ENCODE peak calls at places on chromosomes 11 and 22, in four cellular contexts. One of them, this sample, is unnamed.

GRCh38 chr11:69382131-69383128 is 88.5 kb downstream of the MYEOV start:
- DNase-seq in AG04450: no peak
- DNase-seq in uterus: no peak
- DNase-seq in fibroblast of lung: no peak
- DNase-seq in this sample: peak

GRCh38 chr22:19130959-19131684 is at the start of gene TSSK2:
- DNase-seq in uterus: no peak
- DNase-seq in AG04450: no peak
- DNase-seq in fibroblast of lung: no peak
- DNase-seq in this sample: no peak

GRCh38 chr11:34213366-34213765 is 107.9 kb downstream of the NAT10 start:
- DNase-seq in uterus: no peak
- DNase-seq in AG04450: no peak
- DNase-seq in fibroblast of lung: peak
- DNase-seq in this sample: no peak

GRCh38 chr11:72635931-72636330 is 38.3 kb downstream of the PDE2A start:
- DNase-seq in AG04450: no peak
- DNase-seq in uterus: no peak
- DNase-seq in fibroblast of lung: no peak
- DNase-seq in this sample: no peak

GRCh38 chr22:23894710-23895598 is 771 bp downstream of the MIF start:
- DNase-seq in uterus: peak
- DNase-seq in AG04450: peak
- DNase-seq in fibroblast of lung: peak
- DNase-seq in this sample: peak

GRCh38 chr22:46748948-46749681 is 11.1 kb upstream of the CERK start:
- DNase-seq in uterus: no peak
- DNase-seq in fibroblast of lung: peak
- DNase-seq in AG04450: no peak
- DNase-seq in this sample: no peak

GRCh38 chr11:72221386-72221785 is 3.2 kb upstream of the INPPL1 start:
- DNase-seq in AG04450: no peak
- DNase-seq in fibroblast of lung: no peak
- DNase-seq in uterus: no peak
- DNase-seq in this sample: no peak

GRCh38 chr11:111582163-111582562 is 20.1 kb upstream of the SIK2 start:
- DNase-seq in uterus: no peak
- DNase-seq in AG04450: no peak
- DNase-seq in fibroblast of lung: no peak
- DNase-seq in this sample: no peak

GRCh38 chr11:6618117-6619020 is 853 bp downstream of the TPP1 start:
- DNase-seq in uterus: peak
- DNase-seq in AG04450: peak
- DNase-seq in fibroblast of lung: peak
- DNase-seq in this sample: peak

GRCh38 chr22:35462558-35463230 is 62.8 kb downstream of the MCM5 start:
- DNase-seq in AG04450: no peak
- DNase-seq in fibroblast of lung: no peak
- DNase-seq in uterus: no peak
- DNase-seq in this sample: no peak

GRCh38 chr11:129290966-129291365 is 84.7 kb upstream of the BARX2 start:
- DNase-seq in fibroblast of lung: no peak
- DNase-seq in uterus: no peak
- DNase-seq in AG04450: no peak
- DNase-seq in this sample: no peak

GRCh38 chr11:128705124-128705920 is 11.4 kb downstream of the FLI1 start:
- DNase-seq in uterus: no peak
- DNase-seq in fibroblast of lung: no peak
- DNase-seq in AG04450: no peak
- DNase-seq in this sample: no peak

GRCh38 chr11:110433393-110434333 is 3.9 kb downstream of the FDX1 start:
- DNase-seq in uterus: no peak
- DNase-seq in fibroblast of lung: peak
- DNase-seq in AG04450: no peak
- DNase-seq in this sample: no peak

GRCh38 chr11:3920148-3920852 is 64.8 kb downstream of the STIM1 start:
- DNase-seq in AG04450: no peak
- DNase-seq in fibroblast of lung: peak
- DNase-seq in uterus: peak
- DNase-seq in this sample: no peak

GRCh38 chr11:6523253-6523652 is 26.2 kb downstream of the DNHD1 start:
- DNase-seq in uterus: no peak
- DNase-seq in AG04450: no peak
- DNase-seq in fibroblast of lung: peak
- DNase-seq in this sample: no peak

GRCh38 chr11:66311965-66312548 is 4.8 kb downstream of the CD248 start:
- DNase-seq in fibroblast of lung: peak
- DNase-seq in uterus: peak
- DNase-seq in AG04450: peak
- DNase-seq in this sample: peak
- TF ChIP-seq CTCF in fibroblast of lung: peak
- TF ChIP-seq CTCF in uterus: peak
- TF ChIP-seq CTCF in AG04450: peak
- TF ChIP-seq CTCF in this sample: peak

GRCh38 chr22:38754247-38755154 is 1.3 kb downstream of the SUN2 start:
- DNase-seq in uterus: peak
- DNase-seq in fibroblast of lung: peak
- DNase-seq in AG04450: peak
- DNase-seq in this sample: peak

GRCh38 chr22:38756631-38757463 is 1.0 kb upstream of the SUN2 start:
- DNase-seq in uterus: no peak
- DNase-seq in fibroblast of lung: peak
- DNase-seq in AG04450: no peak
- DNase-seq in this sample: no peak

GRCh38 chr22:38753894-38754246 is 1.9 kb downstream of the SUN2 start:
- DNase-seq in fibroblast of lung: no peak
- DNase-seq in AG04450: no peak
- DNase-seq in uterus: no peak
- DNase-seq in this sample: no peak

GRCh38 chr22:38755911-38756532 is at the start of gene SUN2:
- DNase-seq in AG04450: peak
- DNase-seq in fibroblast of lung: peak
- DNase-seq in uterus: peak
- DNase-seq in this sample: peak

DNA sequence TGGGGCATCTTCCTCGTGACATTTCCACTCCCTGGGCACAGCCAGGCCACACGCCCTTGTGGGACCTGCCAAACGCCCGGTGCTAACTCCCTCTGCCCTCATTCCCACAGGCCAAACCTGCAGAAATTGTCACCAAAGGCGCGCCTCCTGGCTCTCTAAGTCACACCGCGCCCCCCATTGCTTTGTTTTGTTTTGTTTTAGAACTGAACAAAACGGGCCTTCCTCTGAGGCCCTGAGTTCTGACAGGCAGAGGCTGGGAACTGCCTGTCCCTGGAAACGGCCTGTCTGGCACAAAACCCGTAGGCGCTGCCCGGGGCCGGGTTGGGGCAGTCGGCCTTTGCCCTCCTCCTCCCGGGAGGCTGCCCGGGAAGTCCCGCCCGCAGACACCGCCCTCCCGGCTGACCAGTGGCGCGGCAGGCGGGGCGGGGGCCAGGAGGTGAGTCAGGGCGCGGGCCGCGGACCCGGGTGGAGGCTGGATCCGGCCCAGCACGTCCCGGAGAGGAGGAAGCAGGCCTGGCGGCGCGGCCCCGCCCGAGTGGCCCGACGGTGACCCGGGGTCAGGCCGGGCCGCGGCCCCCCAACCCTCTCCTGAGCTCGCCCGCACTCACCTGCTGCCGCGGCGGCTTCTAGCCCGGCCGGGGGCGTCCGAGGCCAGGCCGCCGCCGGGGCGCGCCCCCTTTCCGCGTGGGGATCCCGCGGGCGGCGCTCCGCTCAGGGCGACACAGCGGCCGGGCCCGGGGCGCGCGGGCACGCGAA is 465 bp downstream of the SUN2 start:
- DNase-seq in AG04450: no peak
- DNase-seq in uterus: peak
- DNase-seq in fibroblast of lung: peak
- DNase-seq in this sample: peak
- TF ChIP-seq CTCF in AG04450: no peak
- TF ChIP-seq CTCF in uterus: no peak
- TF ChIP-seq CTCF in fibroblast of lung: no peak
- TF ChIP-seq CTCF in this sample: peak

DNA sequence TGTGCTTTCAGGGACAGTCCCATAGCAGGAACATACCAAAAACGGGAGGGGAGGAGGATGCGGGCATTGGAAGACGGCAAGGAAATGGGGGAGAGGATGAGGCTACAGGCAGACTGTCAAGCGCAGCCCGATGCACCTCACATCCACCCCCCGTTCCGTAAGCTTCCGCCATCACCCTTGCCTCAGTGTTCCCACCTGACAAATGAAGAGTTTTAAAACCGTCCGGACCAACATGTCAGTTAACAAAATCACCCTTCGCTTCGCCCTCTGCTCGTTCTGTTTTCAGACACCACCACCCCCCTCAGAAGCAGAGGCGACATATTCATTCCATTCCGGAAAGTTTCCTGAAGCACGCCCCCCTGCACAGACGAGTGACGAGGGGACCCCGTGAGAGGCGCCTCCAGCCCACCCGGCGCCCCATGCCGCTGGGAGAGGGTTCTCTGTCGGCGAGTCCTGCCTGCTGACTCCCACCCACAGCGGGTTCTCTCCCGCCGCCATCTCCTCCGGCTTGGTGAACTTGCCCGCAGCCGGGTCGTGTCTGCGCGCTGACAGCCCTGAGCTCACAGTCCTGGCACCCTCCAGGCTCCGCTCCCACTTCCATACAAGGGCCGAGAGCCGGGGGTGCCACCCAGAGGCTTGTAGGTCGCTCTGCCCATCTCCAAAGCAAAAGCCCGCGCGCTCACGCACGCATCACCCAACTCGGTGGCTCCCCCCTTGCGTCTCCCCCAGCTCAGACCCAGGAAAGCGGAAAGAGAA is 1.5 kb downstream of the IGSF9B start:
- DNase-seq in fibroblast of lung: no peak
- DNase-seq in AG04450: no peak
- DNase-seq in uterus: peak
- DNase-seq in this sample: peak
- TF ChIP-seq CTCF in fibroblast of lung: no peak
- TF ChIP-seq CTCF in AG04450: no peak
- TF ChIP-seq CTCF in uterus: no peak
- TF ChIP-seq CTCF in this sample: no peak

GRCh38 chr11:12287374-12288211 is 89.8 kb upstream of the PARVA start:
- DNase-seq in fibroblast of lung: peak
- DNase-seq in AG04450: peak
- DNase-seq in uterus: peak
- DNase-seq in this sample: peak
- TF ChIP-seq CTCF in fibroblast of lung: peak
- TF ChIP-seq CTCF in AG04450: peak
- TF ChIP-seq CTCF in uterus: peak
- TF ChIP-seq CTCF in this sample: peak

GRCh38 chr22:27409299-27409698 is 392.3 kb downstream of the MN1 start:
- DNase-seq in uterus: no peak
- DNase-seq in AG04450: no peak
- DNase-seq in fibroblast of lung: no peak
- DNase-seq in this sample: no peak
- TF ChIP-seq CTCF in uterus: no peak
- TF ChIP-seq CTCF in AG04450: no peak
- TF ChIP-seq CTCF in fibroblast of lung: no peak
- TF ChIP-seq CTCF in this sample: no peak

DNA sequence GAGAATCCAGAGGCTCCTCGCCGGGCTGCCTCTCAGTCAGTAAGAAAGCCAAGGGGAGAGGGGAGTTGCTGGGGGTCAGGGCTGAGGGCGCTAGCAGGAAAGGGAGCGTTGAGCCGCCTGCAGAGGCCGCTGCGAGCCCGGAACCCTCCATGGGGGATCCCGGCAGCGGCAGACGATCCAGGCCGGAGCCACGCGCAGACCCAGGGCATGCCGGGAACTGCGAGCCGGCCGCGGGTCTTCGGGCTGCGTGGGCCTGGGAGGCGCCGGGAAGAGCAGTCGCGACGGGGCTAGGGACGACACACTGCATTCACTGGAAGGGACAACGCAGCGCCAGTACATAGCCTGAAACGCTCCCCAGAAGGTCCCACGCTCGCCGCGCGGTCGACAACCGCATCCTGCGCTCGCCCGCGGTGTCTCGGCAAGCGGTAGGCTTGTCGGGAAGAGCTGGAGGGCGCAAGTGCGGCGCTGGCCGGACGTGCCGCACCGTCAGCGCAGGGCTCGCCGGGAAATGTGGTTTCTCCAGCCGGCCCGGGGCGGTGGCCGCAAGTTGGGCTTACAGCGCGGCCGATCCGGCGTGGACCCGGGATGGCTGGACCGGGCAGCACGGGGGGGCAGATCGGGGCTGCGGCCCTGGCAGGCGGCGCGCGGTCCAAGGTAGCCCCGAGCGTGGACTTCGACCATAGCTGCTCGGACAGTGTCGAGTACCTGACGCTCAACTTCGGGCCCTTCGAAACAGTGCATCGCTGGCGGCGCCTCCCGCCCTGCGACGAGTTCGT is at the start of gene LZTR1:
- DNase-seq in AG04450: peak
- DNase-seq in uterus: peak
- DNase-seq in fibroblast of lung: peak
- DNase-seq in this sample: peak
- TF ChIP-seq CTCF in AG04450: peak
- TF ChIP-seq CTCF in uterus: peak
- TF ChIP-seq CTCF in fibroblast of lung: peak
- TF ChIP-seq CTCF in this sample: peak

GRCh38 chr22:39306456-39307361 is 12.7 kb downstream of the RPL3 start:
- DNase-seq in uterus: no peak
- DNase-seq in fibroblast of lung: no peak
- DNase-seq in AG04450: no peak
- DNase-seq in this sample: peak
- TF ChIP-seq CTCF in uterus: no peak
- TF ChIP-seq CTCF in fibroblast of lung: peak
- TF ChIP-seq CTCF in AG04450: peak
- TF ChIP-seq CTCF in this sample: no peak

DNA sequence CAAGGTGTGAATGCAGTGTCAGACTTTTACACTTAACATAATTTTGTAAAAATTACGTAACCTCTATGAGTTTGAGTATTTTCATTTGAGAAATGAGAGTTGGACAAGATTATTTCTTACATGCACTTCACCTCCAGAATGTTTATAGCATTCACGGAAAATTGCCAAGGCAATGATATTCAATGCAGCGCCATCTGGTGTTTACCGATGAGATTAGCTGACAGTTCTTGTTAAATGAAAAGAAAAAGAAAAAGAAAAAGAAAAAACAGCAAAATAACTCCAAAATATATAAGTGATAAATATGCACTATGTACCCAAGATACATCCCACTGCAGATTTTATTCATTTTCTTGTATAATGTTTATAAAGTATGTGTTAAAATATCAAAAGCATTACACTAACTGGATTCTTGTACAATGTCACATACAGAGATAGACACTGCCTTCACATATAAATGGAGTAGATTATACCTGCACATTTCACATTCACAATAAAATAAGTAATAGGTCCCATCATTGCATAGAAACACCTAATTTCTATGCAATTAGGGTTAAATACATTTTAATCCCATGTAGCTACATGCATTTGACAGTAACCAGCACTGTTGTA is 976.3 kb upstream of the FAT3 start:
- DNase-seq in uterus: no peak
- DNase-seq in AG04450: peak
- DNase-seq in fibroblast of lung: peak
- DNase-seq in this sample: no peak
- TF ChIP-seq CTCF in uterus: no peak
- TF ChIP-seq CTCF in AG04450: peak
- TF ChIP-seq CTCF in fibroblast of lung: peak
- TF ChIP-seq CTCF in this sample: peak

This sample was measured in tibial artery.